ENCODE peak calls at places on chromosomes 1 and 21, in nine cellular contexts. D, Q, B, A, C, H, W, T and F are unnamed samples. For H3K36me3, the result is how much of the 10 kb centered on the place peaks cover.

GRCh38 chr21:43290529-43291346 is 121.9 kb downstream of the CRYAA start:
- DNase-seq in D (no peak), Q (peak), B (no peak), A (no peak), C (peak), H (peak), W (no peak), T (no peak), F (no peak)

GRCh38 chr21:38352536-38353219 is 95.9 kb downstream of the KCNJ15 start:
- DNase-seq in D (peak), Q (no peak), B (peak), A (no peak), C (no peak), H (peak), W (peak), T (peak), F (no peak)

GRCh38 chr1:98030483-98030882 is 109.6 kb upstream of the DPYD start:
- DNase-seq in D (no peak), Q (no peak), B (no peak), A (no peak), C (no peak), H (no peak), W (no peak), T (no peak), F (no peak)

GRCh38 chr1:155574077-155574476 is 11.5 kb upstream of the ASH1L start:
- DNase-seq in D (no peak), Q (no peak), B (no peak), A (no peak), C (no peak), H (no peak), W (no peak), T (peak), F (no peak)

GRCh38 chr21:16608209-16608830 is 878.5 kb downstream of the USP25 start:
- DNase-seq in D (no peak), Q (no peak), B (no peak), A (no peak), C (no peak), H (no peak), W (peak), T (no peak), F (no peak)

GRCh38 chr1:84782311-84782771 is 92.1 kb upstream of the SSX2IP start:
- DNase-seq in D (peak), Q (peak), B (peak), A (peak), C (peak), H (peak), W (peak), T (peak), F (peak)

GRCh38 chr1:240888787-240889048 is 276.8 kb upstream of the GREM2 start:
- DNase-seq in D (no peak), Q (no peak), B (no peak), A (peak), C (no peak), H (no peak), W (no peak), T (peak), F (no peak)

GRCh38 chr1:24321712-24322635 is 2.8 kb downstream of the GRHL3 start:
- DNase-seq in D (no peak), Q (peak), B (peak), A (peak), C (peak), H (peak), W (peak), T (peak), F (peak)

GRCh38 chr1:50417946-50418599 is 5.2 kb downstream of the DMRTA2 start:
- DNase-seq in D (no peak), Q (no peak), B (no peak), A (no peak), C (no peak), H (no peak), W (peak), T (no peak), F (no peak)

GRCh38 chr1:215377736-215378135 is 189.4 kb upstream of the KCTD3 start:
- DNase-seq in D (no peak), Q (no peak), B (no peak), A (no peak), C (no peak), H (no peak), W (no peak), T (no peak), F (no peak)

GRCh38 chr1:228393268-228393699 is 13.4 kb downstream of the TRIM11 start:
- DNase-seq in D (peak), Q (peak), B (no peak), A (peak), C (no peak), H (peak), W (peak), T (peak), F (peak)

GRCh38 chr1:232655041-232655745 is 25.3 kb upstream of the SIPA1L2 start:
- DNase-seq in D (no peak), Q (no peak), B (no peak), A (no peak), C (no peak), H (no peak), W (no peak), T (no peak), F (no peak)

GRCh38 chr1:151362308-151363155 is 10.0 kb downstream of the SELENBP1 start:
- DNase-seq in D (no peak), Q (no peak), B (no peak), A (no peak), C (no peak), H (no peak), W (no peak), T (no peak), F (no peak)

GRCh38 chr1:47663286-47663685 is 225.4 kb downstream of the FOXD2 start:
- DNase-seq in D (no peak), Q (no peak), B (no peak), A (no peak), C (no peak), H (no peak), W (no peak), T (no peak), F (no peak)

GRCh38 chr1:199551967-199552565 is 475.4 kb upstream of the NR5A2 start:
- DNase-seq in D (peak), Q (peak), B (peak), A (no peak), C (no peak), H (no peak), W (peak), T (peak), F (no peak)

GRCh38 chr1:245285168-245285567 is 130.4 kb downstream of the KIF26B start:
- DNase-seq in D (no peak), Q (no peak), B (no peak), A (no peak), C (no peak), H (no peak), W (no peak), T (no peak), F (no peak)
- H3K4me3 ChIP-seq in D (no peak), Q (no peak), B (no peak), A (no peak), C (no peak), H (no peak), W (no peak), T (no peak), F (no peak)

GRCh38 chr1:26254404-26254803 is 20.4 kb downstream of the CEP85 start:
- DNase-seq in D (no peak), Q (no peak), B (no peak), A (no peak), C (no peak), H (no peak), W (no peak), T (no peak), F (no peak)
- H3K36me3 ChIP-seq in D (under half), Q (half or more), B (under half), A (under half), C (under half), H (under half), W (half or more), T (under half), F (under half)

DNA sequence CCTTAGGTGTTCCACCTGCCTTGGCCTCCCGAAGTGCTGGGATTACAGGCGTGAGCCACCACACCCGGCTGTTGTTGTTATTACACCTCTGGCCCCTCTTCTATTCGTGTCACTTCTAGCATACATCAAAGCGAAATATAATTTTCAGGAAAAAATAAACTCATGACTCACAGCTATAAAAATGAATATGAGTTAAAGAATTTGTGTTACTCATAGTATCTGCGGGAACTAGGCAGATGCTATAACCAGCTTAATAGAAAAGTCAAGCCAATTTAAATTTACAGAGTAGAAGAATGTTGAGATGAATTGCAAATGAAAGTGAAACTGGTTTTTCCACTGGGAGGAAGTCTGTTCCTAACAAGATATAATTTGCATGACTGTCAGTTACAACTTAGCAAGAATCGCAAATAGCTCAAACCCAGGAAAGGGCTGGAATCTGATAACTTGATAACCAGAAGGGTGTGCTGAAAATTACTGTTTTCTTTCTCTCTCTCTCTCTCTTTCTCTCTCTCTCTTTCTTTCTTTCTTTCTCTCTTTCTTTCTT is 11.2 kb downstream of the OR2W3 start:
- DNase-seq in D (no peak), Q (no peak), B (no peak), A (no peak), C (no peak), H (no peak), W (peak), T (peak), F (no peak)
- H3K4me3 ChIP-seq in D (peak), Q (no peak), B (no peak), A (peak), C (no peak), H (peak), W (no peak), T (no peak), F (no peak)

DNA sequence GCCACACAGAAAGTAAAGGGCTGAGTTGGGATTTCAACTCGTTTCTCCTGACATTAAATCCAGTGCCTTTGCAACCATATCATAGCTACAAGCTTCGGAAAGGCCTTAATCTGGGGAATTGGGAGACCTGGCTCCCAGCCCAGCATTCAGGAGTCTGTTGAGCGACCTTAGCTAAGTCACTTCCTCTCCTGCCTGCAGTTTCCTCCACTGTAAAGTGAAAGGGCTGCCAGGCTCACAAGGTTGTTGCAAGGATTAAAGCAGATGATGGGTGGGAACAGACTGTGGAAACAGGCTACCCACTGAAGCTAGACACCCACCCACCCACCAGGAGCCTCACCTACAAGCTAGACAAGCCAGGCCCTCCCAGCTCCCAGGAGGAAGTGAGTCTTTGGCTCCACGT is 8.0 kb upstream of the EPHB2 start:
- DNase-seq in D (no peak), Q (no peak), B (no peak), A (no peak), C (no peak), H (no peak), W (no peak), T (no peak), F (no peak)
- H3K36me3 ChIP-seq in D (under half), Q (under half), B (under half), A (under half), C (under half), H (under half), W (under half), T (under half), F (under half)